ENCODE peak calls at places on chromosome 5, in four cellular contexts. P is testis, H is tibial nerve, V is vagina. C is an unnamed sample.

GRCh38 chr5:92674322-92674721 is 906.7 kb downstream of the NR2F1-AS1 start:
- DNase-seq in P (no peak), H (no peak), V (no peak), C (no peak)

GRCh38 chr5:162160401-162160800 is 92.8 kb downstream of the GABRG2 start:
- DNase-seq in P (no peak), V (no peak), H (no peak), C (no peak)

GRCh38 chr5:77645158-77645994 is 6.9 kb upstream of the OTP start:
- DNase-seq in P (no peak), H (no peak), V (no peak), C (no peak)

GRCh38 chr5:88203977-88204735 is 64.5 kb downstream of the TMEM161B start:
- DNase-seq in V (no peak), H (no peak), P (no peak), C (no peak)

GRCh38 chr5:665541-665955 is 27.6 kb downstream of the TPPP start:
- DNase-seq in P (no peak), H (no peak), V (no peak), C (no peak)

GRCh38 chr5:132754947-132755346 is 7.7 kb downstream of the CCNI2 start:
- DNase-seq in H (no peak), P (no peak), V (peak; percentile 61), C (no peak)

GRCh38 chr5:35407697-35408096 is 177.4 kb upstream of the PRLR start:
- DNase-seq in H (no peak), P (no peak), V (no peak), C (no peak)

GRCh38 chr5:132283423-132284043 is 10.7 kb upstream of the SLC22A4 start:
- DNase-seq in P (peak; percentile 39), V (no peak), H (no peak), C (no peak)

GRCh38 chr5:152956943-152957613 is 533.4 kb upstream of the GRIA1 start:
- DNase-seq in H (no peak), V (no peak), P (no peak), C (no peak)

GRCh38 chr5:17412760-17413671 is 85.0 kb upstream of the TAF11L2 start:
- DNase-seq in V (no peak), P (no peak), H (no peak), C (no peak)

GRCh38 chr5:98099448-98100105 is 673.9 kb upstream of the RGMB start:
- DNase-seq in V (no peak), P (no peak), H (no peak), C (no peak)

GRCh38 chr5:2288968-2289367 is 406.2 kb upstream of the IRX4 start:
- DNase-seq in V (no peak), P (no peak), H (no peak), C (no peak)

GRCh38 chr5:65791721-65792698 is 70.0 kb downstream of the NLN start:
- DNase-seq in H (no peak), V (no peak), P (no peak), C (no peak)

GRCh38 chr5:132961887-132962286 is 1.5 kb downstream of the AFF4 start:
- DNase-seq in H (no peak), V (no peak), P (peak; percentile 50), C (no peak)

GRCh38 chr5:153987310-153987709 is 51.4 kb downstream of the FAM114A2 start:
- DNase-seq in V (no peak), P (no peak), H (no peak), C (no peak)

GRCh38 chr5:116990010-116990409 is 415.4 kb upstream of the SEMA6A start:
- DNase-seq in V (no peak), H (no peak), P (no peak), C (no peak)

GRCh38 chr5:135488727-135489465 is 36.7 kb upstream of the TIFAB start:
- DNase-seq in V (no peak), H (no peak), P (no peak), C (no peak)

GRCh38 chr5:34959323-34959722 is 30.0 kb downstream of the DNAJC21 start:
- DNase-seq in V (no peak), P (no peak), H (no peak), C (no peak)

GRCh38 chr5:40841068-40841805 is at the start of gene CARD6:
- DNase-seq in H (peak; percentile 19), V (no peak), P (no peak), C (no peak)

GRCh38 chr5:75611324-75612210 is at the start of gene ANKDD1B:
- DNase-seq in V (no peak), P (peak; percentile 38), H (no peak), C (peak; percentile 34)

GRCh38 chr5:79202076-79202475 is 33.9 kb upstream of the JMY start:
- DNase-seq in V (no peak), P (no peak), H (no peak), C (no peak)

GRCh38 chr5:138454121-138454520 is 11.2 kb upstream of the EGR1 start:
- DNase-seq in P (no peak), V (no peak), H (no peak), C (no peak)

GRCh38 chr5:172890659-172891058 is 56.6 kb downstream of the ERGIC1 start:
- DNase-seq in H (no peak), P (no peak), V (no peak), C (no peak)
- H3K4me3 ChIP-seq in H (no peak overlapping the region), P (no peak overlapping the region), V (no peak overlapping the region), C (no peak overlapping the region)

DNA sequence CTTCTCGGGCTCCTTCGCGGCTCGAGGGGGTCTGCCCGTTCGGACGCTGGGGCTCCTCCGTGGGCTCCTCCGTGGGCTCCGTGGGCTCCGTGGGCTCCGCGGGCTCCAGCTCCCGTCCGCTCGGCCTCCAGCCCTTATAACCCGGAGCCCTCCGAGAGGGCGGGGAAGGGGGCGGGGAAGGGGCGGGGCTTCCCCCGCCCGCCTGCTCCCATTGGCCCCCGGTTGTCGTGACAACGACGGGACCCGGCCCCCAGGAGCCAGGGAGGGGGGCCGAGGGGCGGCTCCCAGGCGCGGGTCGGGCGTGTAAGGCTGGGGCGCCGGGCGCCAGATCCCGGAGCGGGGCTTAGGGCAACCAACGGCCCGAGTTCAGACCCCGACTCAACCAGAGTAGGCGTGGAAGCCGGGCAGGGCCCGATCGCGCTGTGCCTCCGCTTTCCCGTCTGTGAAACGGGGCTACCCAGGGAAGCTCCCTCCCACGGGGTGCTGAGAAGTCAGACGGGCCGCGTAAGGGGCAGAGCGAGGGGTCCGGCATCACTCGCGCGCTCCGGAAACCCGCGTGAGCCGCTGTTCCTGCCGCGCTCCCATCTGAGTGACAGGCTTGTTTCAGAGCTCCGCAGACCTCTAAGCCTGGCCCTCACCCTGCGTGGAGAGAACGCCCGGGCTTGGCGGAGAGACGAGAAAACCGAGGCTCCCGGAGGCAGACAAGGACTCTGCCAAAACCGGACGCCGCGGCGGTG is at the start of gene GFPT2:
- DNase-seq in P (peak; percentile 90), H (peak; percentile 74), V (no peak), C (peak; percentile 64)
- TF ChIP-seq POLR2A in P (no peak), H (peak; percentile 88), V (no peak), C (no peak)

GRCh38 chr5:45437746-45438145 is 258.4 kb downstream of the HCN1 start:
- DNase-seq in H (no peak), P (no peak), V (no peak), C (no peak)
- H3K9me3 ChIP-seq in H (no peaks in the 10 kb centered on the region), P (no peaks in the 10 kb centered on the region), V (no peaks in the 10 kb centered on the region), C (no peaks in the 10 kb centered on the region)

GRCh38 chr5:72079288-72079687 is 28.0 kb upstream of the MAP1B start:
- DNase-seq in V (no peak), P (peak; percentile 51), H (no peak), C (no peak)
- H3K4me3 ChIP-seq in V (no peak overlapping the region), P (no peak overlapping the region), H (no peak overlapping the region), C (no peak overlapping the region)

DNA sequence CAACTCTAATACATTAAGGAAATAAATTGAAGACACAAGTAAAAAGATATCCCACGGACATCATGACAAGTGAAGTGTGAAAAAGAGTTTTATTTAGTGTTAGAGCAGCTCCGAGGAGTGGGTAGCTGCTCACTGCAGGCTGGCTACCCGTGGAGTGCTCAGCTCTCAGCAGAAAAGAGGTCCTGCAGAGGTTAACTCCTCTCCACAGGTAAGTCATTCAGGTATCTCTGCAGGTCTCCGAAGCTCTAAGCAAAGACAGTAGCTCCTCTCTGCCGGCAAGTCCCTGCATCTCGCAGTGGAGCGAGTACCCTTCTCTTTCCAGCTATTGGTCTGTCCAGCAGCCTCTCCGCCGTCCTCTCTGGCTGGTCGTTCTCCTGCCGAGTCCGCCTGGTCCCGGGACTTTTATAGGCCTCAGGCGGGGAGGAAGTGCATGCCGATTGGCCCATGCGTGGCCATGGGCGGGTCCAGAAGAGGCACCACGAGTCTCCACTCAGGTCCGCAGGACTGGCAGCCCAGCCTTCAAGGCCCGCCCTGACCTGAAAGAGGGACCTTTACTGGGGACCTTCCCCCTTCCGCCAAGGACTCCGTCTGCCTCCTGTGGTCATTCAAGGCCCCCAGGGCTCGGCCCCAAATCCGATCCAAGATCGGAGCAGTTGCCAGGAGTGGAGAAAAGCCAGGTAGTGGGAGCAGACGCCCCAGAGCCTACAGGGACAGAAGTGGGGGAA is 29.9 kb downstream of the BTNL9 start:
- DNase-seq in H (no peak), P (peak; percentile 76), V (no peak), C (no peak)
- TF ChIP-seq POLR2A in H (no peak), P (no peak), V (no peak), C (no peak)